ENCODE peak calls at places on chromosomes 4 and X, in five cellular contexts. One of them, this sample, is unnamed.
A peak's percentile ranks its signal among the peaks of the same experiment; 100 is the strongest.

GRCh38 chr4:9832640-9833039 is 51.2 kb downstream of the DRD5 start:
- DNase-seq in AG04449: no peak
- DNase-seq in IMR-90: no peak
- DNase-seq in astrocyte of the cerebellum: no peak
- DNase-seq in lower lobe of right lung: no peak
- DNase-seq in this sample: no peak

GRCh38 chr4:76765473-76766183 is 132.3 kb downstream of the SOWAHB start:
- DNase-seq in AG04449: no peak
- DNase-seq in IMR-90: peak; percentile 34
- DNase-seq in lower lobe of right lung: no peak
- DNase-seq in astrocyte of the cerebellum: no peak
- DNase-seq in this sample: no peak

GRCh38 chr4:145847764-145848163 is 90.9 kb downstream of the ZNF827 start:
- DNase-seq in AG04449: no peak
- DNase-seq in IMR-90: no peak
- DNase-seq in lower lobe of right lung: no peak
- DNase-seq in astrocyte of the cerebellum: no peak
- DNase-seq in this sample: no peak

GRCh38 chr4:185793716-185794115 is 18.3 kb downstream of the SORBS2 start:
- DNase-seq in AG04449: no peak
- DNase-seq in IMR-90: no peak
- DNase-seq in astrocyte of the cerebellum: no peak
- DNase-seq in lower lobe of right lung: no peak
- DNase-seq in this sample: no peak

GRCh38 chrX:13762015-13762414 is 27.5 kb downstream of the OFD1 start:
- DNase-seq in astrocyte of the cerebellum: no peak
- DNase-seq in IMR-90: no peak
- DNase-seq in lower lobe of right lung: no peak
- DNase-seq in AG04449: no peak
- DNase-seq in this sample: no peak

GRCh38 chr4:114860791-114861190 is 252.6 kb downstream of the NDST4 start:
- DNase-seq in astrocyte of the cerebellum: no peak
- DNase-seq in lower lobe of right lung: no peak
- DNase-seq in AG04449: no peak
- DNase-seq in IMR-90: no peak
- DNase-seq in this sample: no peak

GRCh38 chr4:7850489-7850888 is 89.2 kb downstream of the AFAP1 start:
- DNase-seq in AG04449: no peak
- DNase-seq in IMR-90: no peak
- DNase-seq in lower lobe of right lung: no peak
- DNase-seq in astrocyte of the cerebellum: no peak
- DNase-seq in this sample: no peak

GRCh38 chr4:170414961-170415360 is 325.2 kb upstream of the AADAT start:
- DNase-seq in lower lobe of right lung: no peak
- DNase-seq in AG04449: no peak
- DNase-seq in astrocyte of the cerebellum: no peak
- DNase-seq in IMR-90: peak; percentile 10
- DNase-seq in this sample: no peak

GRCh38 chr4:141913928-141914327 is 277.5 kb downstream of the IL15 start:
- DNase-seq in astrocyte of the cerebellum: no peak
- DNase-seq in AG04449: no peak
- DNase-seq in lower lobe of right lung: no peak
- DNase-seq in IMR-90: peak; percentile 29
- DNase-seq in this sample: no peak

GRCh38 chrX:153347530-153347929 is 13.6 kb downstream of the ZNF275 start:
- DNase-seq in lower lobe of right lung: no peak
- DNase-seq in astrocyte of the cerebellum: no peak
- DNase-seq in IMR-90: no peak
- DNase-seq in AG04449: no peak
- DNase-seq in this sample: no peak

GRCh38 chr4:94724016-94724415 is 33.7 kb upstream of the BMPR1B start:
- DNase-seq in lower lobe of right lung: no peak
- DNase-seq in astrocyte of the cerebellum: no peak
- DNase-seq in AG04449: no peak
- DNase-seq in IMR-90: no peak
- DNase-seq in this sample: no peak
- H3K4me3 ChIP-seq in lower lobe of right lung: no peak overlapping the region
- H3K4me3 ChIP-seq in astrocyte of the cerebellum: no peak overlapping the region
- H3K4me3 ChIP-seq in AG04449: no peak overlapping the region
- H3K4me3 ChIP-seq in IMR-90: no peak overlapping the region
- H3K4me3 ChIP-seq in this sample: no peak overlapping the region

DNA sequence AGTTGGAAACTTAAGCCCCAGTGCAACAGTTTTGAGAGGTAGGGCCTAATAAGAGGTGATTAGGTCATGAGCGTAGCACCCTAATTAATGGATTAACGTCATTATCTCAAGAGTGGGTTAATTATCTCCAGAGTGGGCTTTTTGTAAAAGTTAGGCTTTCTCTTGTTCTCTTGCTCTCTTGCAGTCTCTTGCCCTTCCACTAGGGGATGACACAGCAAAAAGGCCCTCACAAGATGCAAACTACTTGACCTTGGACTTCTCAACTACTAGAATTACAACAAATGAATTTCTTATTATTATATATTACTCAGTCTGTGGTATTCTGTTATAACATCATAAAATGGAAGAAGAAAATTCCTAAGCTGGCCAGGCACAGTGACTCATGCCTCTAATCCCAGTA is 22.1 kb upstream of the NDST3 start:
- DNase-seq in AG04449: no peak
- DNase-seq in lower lobe of right lung: no peak
- DNase-seq in IMR-90: peak; percentile 0
- DNase-seq in astrocyte of the cerebellum: no peak
- DNase-seq in this sample: no peak
- TF ChIP-seq CTCF in AG04449: no peak
- TF ChIP-seq CTCF in lower lobe of right lung: no peak
- TF ChIP-seq CTCF in IMR-90: peak; percentile 15
- TF ChIP-seq CTCF in astrocyte of the cerebellum: peak; percentile 19
- TF ChIP-seq CTCF in this sample: peak; percentile 37

DNA sequence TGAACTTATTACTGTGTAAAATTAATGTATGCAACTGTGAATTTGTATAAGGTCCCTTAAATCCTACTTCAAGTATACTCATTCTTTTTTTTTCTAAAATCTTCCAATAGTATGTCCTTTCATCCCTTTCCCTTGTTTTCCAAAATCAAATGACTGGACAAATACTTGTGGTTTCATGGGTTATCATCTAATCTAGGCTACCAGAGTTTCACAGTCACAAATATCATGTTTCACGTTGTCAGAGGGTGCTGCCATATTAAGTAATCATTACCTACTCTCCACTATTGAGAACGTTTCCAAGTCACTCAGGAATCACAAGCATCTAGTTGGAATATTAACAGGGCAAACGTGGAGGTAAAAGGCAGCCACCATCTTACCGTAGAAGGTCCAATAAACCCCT is 1235.0 kb upstream of the TENM3 start:
- DNase-seq in astrocyte of the cerebellum: peak; percentile 58
- DNase-seq in IMR-90: no peak
- DNase-seq in AG04449: no peak
- DNase-seq in lower lobe of right lung: no peak
- DNase-seq in this sample: peak; percentile 23
- H3K4me3 ChIP-seq in astrocyte of the cerebellum: no peak overlapping the region
- H3K4me3 ChIP-seq in IMR-90: no peak overlapping the region
- H3K4me3 ChIP-seq in AG04449: no peak overlapping the region
- H3K4me3 ChIP-seq in lower lobe of right lung: no peak overlapping the region
- H3K4me3 ChIP-seq in this sample: no peak overlapping the region

GRCh38 chrX:102043380-102043779 is 82.1 kb upstream of the TCEAL2 start:
- DNase-seq in IMR-90: no peak
- DNase-seq in astrocyte of the cerebellum: no peak
- DNase-seq in AG04449: no peak
- DNase-seq in lower lobe of right lung: no peak
- DNase-seq in this sample: no peak
- TF ChIP-seq CTCF in IMR-90: no peak
- TF ChIP-seq CTCF in astrocyte of the cerebellum: no peak
- TF ChIP-seq CTCF in AG04449: no peak
- TF ChIP-seq CTCF in lower lobe of right lung: no peak
- TF ChIP-seq CTCF in this sample: no peak

GRCh38 chrX:10012776-10013175 is 45.6 kb downstream of the CLDN34 start:
- DNase-seq in IMR-90: no peak
- DNase-seq in AG04449: no peak
- DNase-seq in astrocyte of the cerebellum: no peak
- DNase-seq in lower lobe of right lung: no peak
- DNase-seq in this sample: no peak

GRCh38 chrX:10011991-10012390 is 44.8 kb downstream of the CLDN34 start:
- DNase-seq in IMR-90: no peak
- DNase-seq in astrocyte of the cerebellum: no peak
- DNase-seq in lower lobe of right lung: peak; percentile 52
- DNase-seq in AG04449: no peak
- DNase-seq in this sample: no peak

GRCh38 chrX:10008483-10009056 is 41.4 kb downstream of the CLDN34 start:
- DNase-seq in AG04449: no peak
- DNase-seq in IMR-90: peak; percentile 47
- DNase-seq in astrocyte of the cerebellum: no peak
- DNase-seq in lower lobe of right lung: no peak
- DNase-seq in this sample: no peak

GRCh38 chrX:10011261-10011931 is 44.2 kb downstream of the CLDN34 start:
- DNase-seq in IMR-90: peak; percentile 29
- DNase-seq in astrocyte of the cerebellum: no peak
- DNase-seq in lower lobe of right lung: no peak
- DNase-seq in AG04449: no peak
- DNase-seq in this sample: no peak

GRCh38 chrX:10010686-10011085 is 43.5 kb downstream of the CLDN34 start:
- DNase-seq in AG04449: no peak
- DNase-seq in IMR-90: peak; percentile 70
- DNase-seq in lower lobe of right lung: no peak
- DNase-seq in astrocyte of the cerebellum: no peak
- DNase-seq in this sample: no peak
- H3K4me3 ChIP-seq in AG04449: no peak overlapping the region
- H3K4me3 ChIP-seq in IMR-90: no peak overlapping the region
- H3K4me3 ChIP-seq in lower lobe of right lung: no peak overlapping the region
- H3K4me3 ChIP-seq in astrocyte of the cerebellum: no peak overlapping the region
- H3K4me3 ChIP-seq in this sample: no peak overlapping the region

DNA sequence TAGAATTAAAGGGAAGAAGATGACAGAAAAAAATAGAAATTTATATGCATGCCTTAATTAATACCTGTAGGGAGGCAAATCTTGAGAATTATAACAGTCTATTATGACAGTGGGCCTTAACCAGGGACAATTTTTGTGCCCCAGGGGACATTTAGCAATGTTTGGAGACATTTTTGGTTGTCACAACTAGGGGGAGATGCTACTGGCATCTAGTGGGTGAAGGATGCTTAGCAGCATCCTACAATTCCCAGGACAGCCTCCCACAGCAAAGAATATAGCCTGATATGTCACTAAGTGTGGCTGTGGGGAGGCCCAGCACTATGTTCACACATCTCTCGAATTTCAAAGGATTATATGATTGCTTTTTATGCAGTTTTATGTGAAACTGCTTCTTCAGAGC is 10.5 kb downstream of the GPR82 start:
- DNase-seq in AG04449: no peak
- DNase-seq in lower lobe of right lung: no peak
- DNase-seq in IMR-90: peak; percentile 20
- DNase-seq in astrocyte of the cerebellum: peak; percentile 1
- DNase-seq in this sample: no peak
- TF ChIP-seq CTCF in AG04449: peak; percentile 31
- TF ChIP-seq CTCF in lower lobe of right lung: peak; percentile 21
- TF ChIP-seq CTCF in IMR-90: peak; percentile 43
- TF ChIP-seq CTCF in astrocyte of the cerebellum: peak; percentile 54
- TF ChIP-seq CTCF in this sample: peak; percentile 51

GRCh38 chr4:59945716-59946115 is 1254.4 kb upstream of the ADGRL3 start:
- DNase-seq in astrocyte of the cerebellum: no peak
- DNase-seq in IMR-90: no peak
- DNase-seq in AG04449: no peak
- DNase-seq in lower lobe of right lung: no peak
- DNase-seq in this sample: no peak
- H3K4me3 ChIP-seq in astrocyte of the cerebellum: no peak overlapping the region
- H3K4me3 ChIP-seq in IMR-90: no peak overlapping the region
- H3K4me3 ChIP-seq in AG04449: no peak overlapping the region
- H3K4me3 ChIP-seq in lower lobe of right lung: no peak overlapping the region
- H3K4me3 ChIP-seq in this sample: no peak overlapping the region

GRCh38 chrX:124127496-124127895 is 166.0 kb downstream of the STAG2 start:
- DNase-seq in astrocyte of the cerebellum: no peak
- DNase-seq in AG04449: no peak
- DNase-seq in lower lobe of right lung: no peak
- DNase-seq in IMR-90: no peak
- DNase-seq in this sample: no peak
- TF ChIP-seq CTCF in astrocyte of the cerebellum: no peak
- TF ChIP-seq CTCF in AG04449: no peak
- TF ChIP-seq CTCF in lower lobe of right lung: no peak
- TF ChIP-seq CTCF in IMR-90: no peak
- TF ChIP-seq CTCF in this sample: no peak

DNA sequence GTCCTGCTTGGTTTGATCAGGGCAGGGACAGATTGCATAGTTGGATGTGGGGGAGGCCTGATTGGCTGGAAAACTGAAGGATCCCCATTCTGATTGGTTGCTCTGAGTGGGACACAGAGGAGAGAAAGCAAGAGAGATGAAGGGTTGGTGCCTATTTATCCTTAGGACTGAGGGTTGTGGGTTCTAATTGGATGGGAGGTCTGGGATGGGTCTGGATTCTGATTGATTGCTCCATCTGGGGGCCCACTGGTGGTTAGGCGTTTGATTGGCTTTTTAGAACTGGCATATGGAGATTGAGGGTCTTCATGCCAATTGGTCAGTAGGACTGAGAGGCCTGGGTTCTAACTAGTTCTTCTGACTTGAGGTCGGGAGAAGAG is 644 bp upstream of the EBP start:
- DNase-seq in lower lobe of right lung: no peak
- DNase-seq in IMR-90: no peak
- DNase-seq in AG04449: no peak
- DNase-seq in astrocyte of the cerebellum: no peak
- DNase-seq in this sample: no peak
- H3K4me3 ChIP-seq in lower lobe of right lung: peak overlapping the region; percentile 60
- H3K4me3 ChIP-seq in IMR-90: peak overlapping the region; percentile 63
- H3K4me3 ChIP-seq in AG04449: peak overlapping the region; percentile 68
- H3K4me3 ChIP-seq in astrocyte of the cerebellum: peak overlapping the region; percentile 54
- H3K4me3 ChIP-seq in this sample: peak overlapping the region; percentile 70

GRCh38 chr4:128782076-128782715 is 27.3 kb upstream of the JADE1 start:
- DNase-seq in IMR-90: peak; percentile 37
- DNase-seq in AG04449: no peak
- DNase-seq in astrocyte of the cerebellum: no peak
- DNase-seq in lower lobe of right lung: no peak
- DNase-seq in this sample: no peak
- TF ChIP-seq CTCF in IMR-90: no peak
- TF ChIP-seq CTCF in AG04449: no peak
- TF ChIP-seq CTCF in astrocyte of the cerebellum: no peak
- TF ChIP-seq CTCF in lower lobe of right lung: peak; percentile 35
- TF ChIP-seq CTCF in this sample: no peak